ENCODE peak calls at places on chromosomes 12 and 14, in five cellular contexts. Q is GM12878, J is HepG2, Y is K562, Z is SK-N-SH. L is an unnamed sample.

GRCh38 chr14:64708148-64709004 is 4.2 kb downstream of the PLEKHG3 start:
- DNase-seq in Q (no peak), Z (no peak), Y (no peak), J (no peak), L (peak; percentile 83)

GRCh38 chr12:25518512-25518911 is 34.6 kb downstream of the LMNTD1 start:
- DNase-seq in J (no peak), Y (no peak), Z (no peak), Q (peak; percentile 7), L (no peak)

GRCh38 chr12:118060301-118061010 is 523 bp downstream of the WSB2 start:
- DNase-seq in J (no peak), Q (no peak), Z (no peak), Y (no peak), L (no peak)

GRCh38 chr12:2113080-2113479 is 60.3 kb downstream of the CACNA1C start:
- DNase-seq in J (no peak), Z (no peak), Y (no peak), Q (no peak), L (no peak)

GRCh38 chr12:105469182-105469581 is 138.7 kb downstream of the C12orf75 start:
- DNase-seq in Y (no peak), J (no peak), Q (no peak), Z (no peak), L (no peak)

GRCh38 chr12:6730169-6730568 is 6.3 kb downstream of the COPS7A start:
- DNase-seq in Y (no peak), Q (no peak), Z (no peak), J (no peak), L (no peak)

GRCh38 chr14:72666610-72667009 is 227.3 kb downstream of the DPF3 start:
- DNase-seq in Q (no peak), Y (no peak), Z (no peak), J (no peak), L (no peak)

GRCh38 chr12:53258541-53259539 is 9.3 kb upstream of the ESPL1 start:
- DNase-seq in J (no peak), Y (peak; percentile 41), Q (no peak), Z (no peak), L (no peak)

GRCh38 chr12:526089-526488 is 66.3 kb downstream of the B4GALNT3 start:
- DNase-seq in Q (no peak), Y (no peak), J (no peak), Z (no peak), L (no peak)

GRCh38 chr12:56257491-56258067 is 605 bp downstream of the ANKRD52 start:
- DNase-seq in J (peak; percentile 36), Q (no peak), Y (peak; percentile 60), Z (peak; percentile 81), L (no peak)

GRCh38 chr14:95545769-95546168 is 10.9 kb downstream of the GLRX5 start:
- DNase-seq in Y (no peak), J (no peak), Q (no peak), Z (no peak), L (no peak)

GRCh38 chr12:49147384-49147783 is 16.2 kb upstream of the TUBA1B start:
- DNase-seq in J (no peak), Y (no peak), Q (no peak), Z (no peak), L (no peak)

GRCh38 chr12:10453144-10453543 is at the start of gene KLRC1:
- DNase-seq in Y (no peak), Q (no peak), Z (no peak), J (no peak), L (no peak)

GRCh38 chr12:53968214-53969127 is 4.5 kb upstream of the HOXC11 start:
- DNase-seq in Z (no peak), Q (no peak), Y (no peak), J (no peak), L (no peak)

GRCh38 chr14:85437143-85437542 is 92.8 kb upstream of the FLRT2 start:
- DNase-seq in Q (no peak), Y (no peak), J (peak; percentile 24), Z (no peak), L (no peak)

GRCh38 chr14:36424478-36425102 is 95.4 kb downstream of the NKX2-1 start:
- DNase-seq in Z (no peak), J (no peak), Y (no peak), Q (no peak), L (no peak)

GRCh38 chr12:115337693-115338543 is 653.9 kb upstream of the TBX3 start:
- DNase-seq in Y (no peak), Q (no peak), Z (no peak), J (peak; percentile 34), L (no peak)

DNA sequence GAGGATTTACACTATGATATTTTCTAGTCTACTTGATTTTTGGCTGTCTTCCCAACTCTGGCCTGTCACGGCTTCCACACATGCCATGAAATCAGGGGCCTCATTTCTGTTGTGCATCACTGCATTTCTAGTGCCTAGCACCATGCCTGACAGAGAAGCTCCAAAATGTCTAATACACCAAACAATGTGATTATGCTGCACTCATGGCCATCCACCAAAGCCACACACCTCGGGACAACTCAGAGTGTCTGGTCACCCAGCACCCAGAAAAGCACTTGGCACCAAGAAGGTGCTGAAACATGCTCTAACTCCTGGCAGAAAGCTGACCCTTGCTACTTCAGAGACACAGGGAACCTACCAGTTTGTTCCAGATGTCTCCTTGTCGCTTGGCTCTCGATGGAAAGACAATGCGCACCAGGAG is 11.3 kb downstream of the GCN1 start:
- DNase-seq in Z (no peak), Y (no peak), J (no peak), Q (no peak), L (no peak)
- TF ChIP-seq REST in Z (no peak), Y (no peak), J (no peak), Q (no peak), L (no peak)

GRCh38 chr12:3542911-3543310 is 51.9 kb downstream of the PRMT8 start:
- DNase-seq in Y (no peak), Q (no peak), Z (no peak), J (peak; percentile 43), L (no peak)
- TF ChIP-seq GABPA in Y (no peak), Q (no peak), Z (no peak), J (no peak), L (no peak)

DNA sequence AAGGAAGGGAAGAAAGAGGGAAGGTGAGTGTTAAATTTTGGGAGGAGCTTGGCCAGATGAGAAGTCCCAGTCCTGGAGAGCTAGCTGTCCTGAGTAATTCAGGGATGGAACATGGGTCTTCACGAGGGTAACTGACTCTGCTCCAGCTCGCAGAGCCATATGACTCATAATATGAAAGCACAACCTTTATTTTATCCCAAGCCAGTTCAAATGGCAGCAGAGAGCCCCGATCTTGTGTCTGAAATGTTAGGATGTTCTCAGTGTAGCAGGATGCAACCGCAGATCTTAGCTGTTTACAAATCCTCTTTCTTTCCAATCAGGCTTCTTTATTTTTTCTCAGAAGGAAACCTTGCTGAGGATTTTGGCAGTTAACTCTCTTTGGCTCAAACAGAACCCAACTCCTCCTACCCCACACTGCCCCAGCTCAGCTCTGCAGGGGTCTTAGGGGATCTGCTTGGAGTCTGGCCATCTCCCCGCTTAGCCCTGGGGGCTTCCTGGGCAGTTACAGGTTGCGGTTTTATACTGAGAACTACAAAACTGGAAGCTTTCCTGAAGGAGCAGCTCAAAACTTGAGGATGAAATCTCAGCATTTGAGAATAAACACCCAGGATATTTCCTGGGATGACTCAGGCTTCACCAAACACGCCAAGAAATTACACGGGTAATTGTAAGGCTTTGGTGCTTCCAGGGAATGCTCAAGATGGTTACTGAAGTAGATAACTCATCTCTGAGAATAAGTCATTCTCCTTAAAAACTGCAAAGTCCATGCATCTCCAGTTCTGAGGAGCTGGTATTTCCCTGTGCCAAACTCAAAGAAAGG is 92.5 kb downstream of the VCPKMT start:
- DNase-seq in Y (no peak), Z (no peak), Q (no peak), J (no peak), L (no peak)
- TF ChIP-seq REST in Y (no peak), Z (no peak), Q (no peak), J (no peak), L (no peak)

GRCh38 chr12:57584690-57585089 is 6.3 kb upstream of the PIP4K2C start:
- DNase-seq in Q (no peak), Y (no peak), Z (no peak), J (no peak), L (peak; percentile 14)
- TF ChIP-seq GABPA in Q (no peak), Y (no peak), Z (no peak), J (no peak), L (no peak)

GRCh38 chr14:23300687-23301223 is 1.9 kb downstream of the PPP1R3E start:
- DNase-seq in Y (no peak), Q (no peak), Z (no peak), J (peak; percentile 43), L (peak; percentile 17)

GRCh38 chr14:23301288-23301968 is 1.2 kb downstream of the PPP1R3E start:
- DNase-seq in Q (peak; percentile 91), J (peak; percentile 100), Z (peak; percentile 98), Y (peak; percentile 94), L (peak; percentile 95)

GRCh38 chr14:23299986-23300686 is 2.5 kb downstream of the PPP1R3E start:
- DNase-seq in Y (no peak), Z (no peak), J (no peak), Q (no peak), L (no peak)

GRCh38 chr14:23301969-23302289 is 730 bp downstream of the PPP1R3E start:
- DNase-seq in Y (no peak), J (no peak), Z (no peak), Q (no peak), L (no peak)

GRCh38 chr14:23302290-23303225 is at the start of gene PPP1R3E:
- DNase-seq in Y (peak; percentile 69), Q (no peak), Z (peak; percentile 68), J (peak; percentile 84), L (no peak)
- TF ChIP-seq REST in Y (peak; percentile 13), Q (no peak), Z (peak; percentile 11), J (no peak), L (no peak)